ENCODE peak calls at places on chromosome 7, in eight cellular contexts. Y, U, V, W, E, G, D and R are unnamed samples.

GRCh38 chr7:36823353-36823752 is 99.1 kb upstream of the AOAH start:
- DNase-seq in Y (no peak), W (no peak), E (no peak), G (no peak), D (no peak), U (no peak), V (no peak), R (no peak)

GRCh38 chr7:7768977-7769376 is 50.6 kb upstream of the RPA3 start:
- DNase-seq in U (no peak), Y (peak), W (no peak), E (no peak), D (no peak), V (no peak), G (no peak), R (no peak)

GRCh38 chr7:153061913-153062528 is 302.5 kb downstream of the ACTR3B start:
- DNase-seq in Y (no peak), D (no peak), W (no peak), E (no peak), V (no peak), G (no peak), U (peak), R (no peak)

GRCh38 chr7:129168219-129168991 is 20.0 kb upstream of the SMO start:
- DNase-seq in W (no peak), Y (no peak), E (no peak), V (no peak), U (peak), G (no peak), D (no peak), R (no peak)

GRCh38 chr7:156156734-156157408 is 344.6 kb upstream of the SHH start:
- DNase-seq in U (peak), D (no peak), V (peak), W (no peak), Y (no peak), E (peak), G (no peak), R (peak)

GRCh38 chr7:29479606-29480200 is 83.9 kb upstream of the PRR15 start:
- DNase-seq in D (no peak), G (peak), E (no peak), U (no peak), V (no peak), W (no peak), Y (no peak), R (no peak)

GRCh38 chr7:28530175-28531142 is 118.1 kb downstream of the CREB5 start:
- DNase-seq in Y (no peak), G (peak), V (no peak), D (no peak), E (no peak), U (no peak), W (no peak), R (no peak)

GRCh38 chr7:1666251-1666778 is 3.8 kb upstream of the ELFN1 start:
- DNase-seq in W (no peak), D (no peak), V (peak), U (no peak), G (peak), E (peak), Y (no peak), R (no peak)

GRCh38 chr7:111753968-111754367 is 191.7 kb upstream of the IMMP2L start:
- DNase-seq in G (no peak), V (no peak), W (no peak), Y (no peak), E (peak), D (no peak), U (no peak), R (no peak)

GRCh38 chr7:45177801-45178200 is 20.2 kb downstream of the RAMP3 start:
- DNase-seq in U (no peak), W (no peak), V (no peak), G (peak), Y (no peak), E (no peak), D (no peak), R (no peak)

GRCh38 chr7:112994666-112995065 is 92.0 kb downstream of the GPR85 start:
- DNase-seq in V (no peak), U (no peak), D (no peak), E (peak), G (no peak), W (no peak), Y (no peak), R (no peak)

GRCh38 chr7:101535333-101535732 is 93.8 kb downstream of the MYL10 start:
- DNase-seq in V (no peak), W (no peak), E (no peak), U (no peak), D (no peak), Y (no peak), G (no peak), R (no peak)

GRCh38 chr7:112007185-112007584 is 199.0 kb downstream of the DOCK4 start:
- DNase-seq in D (no peak), U (no peak), W (no peak), V (no peak), G (no peak), E (no peak), Y (no peak), R (no peak)

GRCh38 chr7:3710531-3710930 is 409.5 kb downstream of the SDK1 start:
- DNase-seq in V (no peak), D (no peak), Y (no peak), G (no peak), W (no peak), U (no peak), E (no peak), R (no peak)

GRCh38 chr7:105365541-105366534 is 22.9 kb downstream of the SRPK2 start:
- DNase-seq in U (no peak), V (no peak), D (no peak), G (no peak), E (peak), W (no peak), Y (no peak), R (no peak)

GRCh38 chr7:83130623-83131545 is 31.8 kb downstream of the PCLO start:
- DNase-seq in E (no peak), V (no peak), G (no peak), W (no peak), Y (no peak), D (no peak), U (no peak), R (no peak)

GRCh38 chr7:26439502-26440252 is 148.0 kb downstream of the SNX10 start:
- DNase-seq in E (no peak), V (no peak), G (no peak), W (no peak), D (no peak), U (no peak), Y (peak), R (no peak)

GRCh38 chr7:50226669-50227068 is 77.8 kb upstream of the IKZF1 start:
- DNase-seq in G (no peak), U (no peak), W (no peak), Y (peak), E (no peak), V (no peak), D (no peak), R (no peak)

GRCh38 chr7:80823066-80823465 is 95.8 kb downstream of the SEMA3C start:
- DNase-seq in V (no peak), Y (no peak), U (no peak), W (no peak), D (no peak), G (no peak), E (no peak), R (no peak)

GRCh38 chr7:104772405-104772821 is 241.6 kb upstream of the KMT2E start:
- DNase-seq in W (no peak), G (no peak), U (peak), Y (no peak), E (no peak), V (no peak), D (no peak), R (no peak)

GRCh38 chr7:1152492-1152891 is 7.5 kb downstream of the ZFAND2A start:
- DNase-seq in Y (no peak), D (no peak), W (no peak), E (no peak), V (no peak), G (no peak), U (no peak), R (no peak)

GRCh38 chr7:135661311-135662122 is 797 bp upstream of the STMP1 start:
- DNase-seq in D (no peak), G (no peak), Y (no peak), V (no peak), E (no peak), W (no peak), U (no peak), R (no peak)

GRCh38 chr7:5638994-5639393 is 142.5 kb downstream of the RNF216 start:
- DNase-seq in E (no peak), Y (no peak), D (no peak), V (no peak), G (no peak), U (no peak), W (no peak), R (no peak)

GRCh38 chr7:18018296-18019205 is 9.1 kb downstream of the PRPS1L1 start:
- DNase-seq in W (no peak), Y (peak), E (no peak), V (no peak), D (no peak), G (no peak), U (no peak), R (no peak)

GRCh38 chr7:69840248-69840647 is 242.0 kb downstream of the AUTS2 start:
- DNase-seq in W (no peak), D (no peak), G (no peak), U (no peak), V (no peak), Y (no peak), E (no peak), R (no peak)

GRCh38 chr7:133511708-133512107 is 258.8 kb downstream of the EXOC4 start:
- DNase-seq in G (no peak), Y (no peak), V (no peak), W (no peak), E (no peak), D (no peak), U (no peak), R (no peak)

GRCh38 chr7:133434246-133434865 is 181.5 kb downstream of the EXOC4 start:
- DNase-seq in G (no peak), W (no peak), U (no peak), Y (peak), V (no peak), D (no peak), E (peak), R (no peak)

GRCh38 chr7:30922596-30922995 is 10.9 kb downstream of the AQP1 start:
- DNase-seq in V (no peak), Y (no peak), W (no peak), U (peak), D (no peak), E (no peak), G (peak), R (no peak)

GRCh38 chr7:126727930-126728331 is 524.8 kb downstream of the GRM8 start:
- DNase-seq in Y (no peak), D (no peak), U (no peak), W (no peak), G (no peak), E (peak), V (peak), R (no peak)

GRCh38 chr7:130063036-130063435 is 7.3 kb upstream of the KLHDC10 start:
- DNase-seq in U (peak), E (peak), Y (peak), G (no peak), D (peak), V (no peak), W (peak), R (no peak)

GRCh38 chr7:149476791-149477190 is 15.9 kb upstream of the ZNF777 start:
- DNase-seq in V (no peak), G (no peak), D (no peak), Y (no peak), W (no peak), U (no peak), E (no peak), R (no peak)

GRCh38 chr7:84497873-84498272 is 303.3 kb upstream of the SEMA3A start:
- DNase-seq in G (no peak), D (no peak), W (no peak), U (no peak), E (no peak), Y (peak), V (no peak), R (no peak)

GRCh38 chr7:148334959-148335577 is 255.5 kb upstream of the C7orf33 start:
- DNase-seq in G (no peak), Y (peak), D (no peak), U (no peak), V (no peak), E (peak), W (no peak), R (no peak)